ENCODE peak calls at places on chromosomes 7 and 10, in six cellular contexts. Q, K, Y, I, T and G are unnamed samples.

GRCh38 chr10:3873728-3874461 is 88.9 kb upstream of the KLF6 start:
- DNase-seq in T (no peak), Y (no peak), Q (peak; percentile 62), K (peak; percentile 50), I (no peak), G (no peak)

GRCh38 chr7:106064836-106065559 is 47.1 kb downstream of the SYPL1 start:
- DNase-seq in T (no peak), K (peak; percentile 47), I (peak; percentile 84), Q (peak; percentile 88), Y (no peak), G (no peak)

GRCh38 chr10:129096340-129096984 is 370.6 kb upstream of the MGMT start:
- DNase-seq in I (no peak), T (no peak), Y (no peak), K (peak; percentile 21), Q (no peak), G (no peak)

GRCh38 chr7:157271991-157272324 is 64.8 kb upstream of the DNAJB6 start:
- DNase-seq in Q (no peak), T (no peak), Y (no peak), K (peak; percentile 72), I (peak; percentile 46), G (no peak)

GRCh38 chr7:371119-371778 is 81.3 kb downstream of the FOXL3 start:
- DNase-seq in Y (no peak), Q (peak; percentile 48), T (no peak), K (peak; percentile 48), I (no peak), G (no peak)

GRCh38 chr10:85593226-85593625 is 773.4 kb downstream of the GRID1 start:
- DNase-seq in T (no peak), Q (no peak), Y (no peak), K (no peak), I (no peak), G (no peak)

GRCh38 chr10:77281719-77282118 is 355.9 kb downstream of the KCNMA1 start:
- DNase-seq in Q (no peak), I (no peak), T (no peak), K (no peak), Y (no peak), G (no peak)

GRCh38 chr10:43867667-43868361 is 219.1 kb upstream of the ZNF32 start:
- DNase-seq in K (no peak), Q (peak; percentile 34), Y (no peak), I (no peak), T (no peak), G (no peak)

GRCh38 chr10:11830836-11831519 is 7.8 kb downstream of the PROSER2 start:
- DNase-seq in I (no peak), T (no peak), Q (no peak), Y (no peak), K (no peak), G (no peak)

GRCh38 chr7:121081327-121081936 is 92.9 kb downstream of the CPED1 start:
- DNase-seq in Y (no peak), I (no peak), Q (peak; percentile 4), K (peak; percentile 62), T (no peak), G (no peak)

GRCh38 chr7:1468203-1468602 is 8.9 kb upstream of the MICALL2 start:
- DNase-seq in T (no peak), Q (no peak), Y (no peak), K (no peak), I (no peak), G (no peak)

GRCh38 chr7:1466524-1467271 is 7.4 kb upstream of the MICALL2 start:
- DNase-seq in Y (no peak), T (no peak), I (peak; percentile 76), Q (peak; percentile 51), K (no peak), G (no peak)

GRCh38 chr7:1470901-1471300 is 11.6 kb upstream of the MICALL2 start:
- DNase-seq in Q (no peak), I (no peak), T (no peak), K (no peak), Y (no peak), G (no peak)

GRCh38 chr7:1464694-1465093 is 5.4 kb upstream of the MICALL2 start:
- DNase-seq in Q (no peak), I (no peak), K (no peak), Y (no peak), T (no peak), G (no peak)

GRCh38 chr7:1468899-1469298 is 9.6 kb upstream of the MICALL2 start:
- DNase-seq in T (no peak), Q (no peak), Y (no peak), I (no peak), K (no peak), G (no peak)
- TF ChIP-seq POLR2A in T (no peak), Q (no peak), Y (no peak), I (no peak), K (no peak), G (no peak)

DNA sequence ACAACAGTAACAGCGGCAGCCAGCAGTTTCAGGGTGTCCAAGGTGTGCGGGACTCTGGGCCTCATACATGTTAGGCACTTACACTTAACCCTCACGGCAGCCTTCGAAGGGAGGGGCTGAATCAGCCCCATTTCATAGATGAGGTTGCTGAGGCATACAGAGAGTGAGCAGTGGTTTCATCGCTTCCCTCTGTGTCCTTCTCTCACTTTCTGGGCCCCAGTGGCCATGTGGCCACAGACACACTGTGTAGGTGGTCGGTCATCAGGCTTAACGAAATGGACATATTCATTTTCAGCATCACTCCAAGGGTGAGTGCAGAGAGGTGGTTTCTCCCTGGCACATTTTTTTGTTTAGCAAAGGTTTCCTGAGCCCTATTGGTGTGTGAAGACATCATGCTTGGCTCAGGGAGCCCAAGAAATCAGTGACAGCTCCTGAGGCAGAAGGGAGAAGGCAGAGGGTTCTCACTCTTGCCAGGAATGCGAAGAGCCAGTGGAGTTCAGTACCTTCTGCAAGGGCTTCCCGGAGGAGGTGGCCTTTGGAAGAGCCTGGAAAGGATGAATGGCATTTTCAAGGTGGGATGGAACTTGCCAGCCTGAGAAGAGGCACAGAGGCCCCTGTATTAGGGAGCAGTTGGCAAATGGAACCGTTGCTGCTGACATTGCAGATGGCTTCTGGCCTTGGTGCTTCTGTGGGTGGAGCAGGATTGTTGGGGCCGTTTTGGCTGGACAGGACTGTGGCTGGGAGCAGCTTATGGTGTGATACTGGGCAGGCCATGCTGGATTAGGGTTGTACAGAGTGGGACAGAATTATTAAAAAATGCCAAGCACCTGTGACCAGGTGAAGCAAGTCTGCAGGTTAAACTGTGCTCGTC is 61.7 kb upstream of the PPIF start:
- DNase-seq in Y (peak; percentile 63), K (peak; percentile 44), I (no peak), Q (no peak), T (no peak), G (peak; percentile 73)
- TF ChIP-seq POLR2A in Y (peak; percentile 57), K (no peak), I (no peak), Q (no peak), T (no peak), G (peak; percentile 63)

GRCh38 chr10:44976352-44977198 is 2.0 kb downstream of the DEPP1 start:
- DNase-seq in I (no peak), K (no peak), Q (no peak), Y (no peak), T (no peak), G (no peak)
- TF ChIP-seq POLR2A in I (no peak), K (no peak), Q (no peak), Y (no peak), T (no peak), G (peak; percentile 23)

GRCh38 chr7:2353113-2353512 is 1.5 kb upstream of the EIF3B start:
- DNase-seq in I (no peak), K (no peak), Y (no peak), Q (no peak), T (no peak), G (no peak)

GRCh38 chr7:2357165-2357564 is 2.5 kb downstream of the EIF3B start:
- DNase-seq in Q (no peak), T (no peak), I (no peak), Y (no peak), K (no peak), G (no peak)

GRCh38 chr7:2353650-2354172 is 916 bp upstream of the EIF3B start:
- DNase-seq in K (peak; percentile 96), T (peak; percentile 44), Q (peak; percentile 95), I (peak; percentile 93), Y (peak; percentile 88), G (peak; percentile 90)

GRCh38 chr7:2355079-2356008 is 717 bp downstream of the EIF3B start:
- DNase-seq in T (no peak), K (peak; percentile 46), I (no peak), Y (no peak), Q (peak; percentile 31), G (no peak)

DNA sequence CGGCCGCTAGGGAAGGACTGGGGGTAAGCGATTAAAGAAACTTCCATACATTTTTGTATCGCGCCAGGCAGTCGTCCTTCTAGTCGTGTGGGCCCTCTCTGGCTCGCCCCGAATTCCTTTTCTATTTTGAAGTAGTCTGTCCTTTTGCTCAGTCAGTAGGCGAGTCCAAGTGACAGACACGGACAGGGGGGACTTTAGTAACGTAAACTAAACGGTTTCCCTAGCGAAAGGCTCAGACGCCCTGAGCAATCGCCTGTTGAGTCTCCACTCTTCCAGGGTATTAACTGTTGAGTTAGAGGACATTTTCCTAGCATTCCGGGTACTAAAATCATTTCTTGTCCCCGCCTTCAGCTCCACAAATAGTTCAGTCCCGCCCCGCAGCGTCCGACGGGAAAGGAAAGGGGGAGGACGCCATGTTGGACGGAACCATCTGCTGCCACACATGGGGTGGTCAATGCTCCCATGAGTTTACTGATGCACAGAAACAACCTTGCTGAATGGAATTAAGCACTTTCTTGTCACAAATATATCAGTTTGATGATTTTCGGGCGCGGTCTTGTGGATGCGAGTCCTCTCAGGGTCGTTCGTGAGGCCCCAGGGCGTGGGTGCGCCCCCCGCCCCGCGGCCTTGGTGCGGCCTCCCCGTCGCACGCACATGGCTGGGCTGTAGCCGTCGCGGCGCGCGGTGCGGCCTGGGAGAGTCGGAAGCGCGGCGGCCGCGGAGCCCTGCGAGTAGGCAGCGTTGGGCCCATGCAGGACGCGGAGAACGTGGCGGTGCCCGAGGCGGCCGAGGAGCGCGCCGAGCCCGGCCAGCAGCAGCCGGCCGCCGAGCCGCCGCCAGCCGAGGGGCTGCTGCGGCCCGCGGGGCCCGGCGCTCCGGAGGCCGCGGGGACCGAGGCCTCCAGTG is at the start of gene EIF3B:
- DNase-seq in K (peak; percentile 96), I (peak; percentile 91), T (peak; percentile 59), Y (peak; percentile 92), Q (peak; percentile 91), G (peak; percentile 90)
- TF ChIP-seq POLR2A in K (peak; percentile 95), I (no peak), T (no peak), Y (peak; percentile 90), Q (peak; percentile 93), G (peak; percentile 97)

DNA sequence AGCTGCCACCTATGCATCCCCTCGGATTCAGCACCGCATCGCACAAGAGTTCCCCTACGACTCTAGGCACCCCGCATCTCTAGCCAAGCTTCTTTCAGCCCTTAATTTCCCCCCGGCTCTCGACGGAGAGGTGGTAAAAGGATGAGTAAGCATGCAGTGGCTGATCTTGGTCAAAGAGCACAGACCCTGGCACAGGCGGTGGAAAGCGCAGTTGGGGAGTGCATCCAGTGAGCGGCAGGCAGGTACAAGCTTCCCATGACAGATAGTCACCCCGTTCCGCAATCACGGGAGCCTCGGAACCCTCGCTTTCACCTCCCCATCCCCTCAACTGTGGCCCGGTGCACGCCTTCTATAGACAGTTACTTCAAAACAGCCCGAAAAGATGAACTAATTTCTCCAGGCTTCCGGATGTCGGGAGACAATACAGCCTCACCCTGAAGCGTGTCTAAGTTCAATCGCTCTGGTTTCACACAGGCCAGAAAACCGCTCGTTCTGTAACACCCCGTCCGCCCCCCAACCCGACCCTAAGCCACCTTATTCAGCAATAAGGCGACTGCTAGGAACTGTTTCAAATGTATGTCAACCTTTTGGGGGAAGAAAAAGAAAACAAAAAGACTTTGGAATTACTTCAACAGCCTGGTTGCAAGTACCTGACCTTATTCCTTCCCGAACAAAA is 1.5 kb downstream of the RHEB start:
- DNase-seq in I (peak; percentile 59), K (peak; percentile 77), Q (no peak), Y (no peak), T (no peak), G (no peak)
- TF ChIP-seq POLR2A in I (no peak), K (no peak), Q (no peak), Y (no peak), T (no peak), G (no peak)